ENCODE peak calls at places on chromosomes 2 and 18, in four cellular contexts. K is left kidney; Q is stimulated activated CD4-positive, alpha-beta T cell treated with anti-CD3 and anti-CD28 coated beads, Interleukin-2, amount 100 ng/mL, for 48 hours; E is glutamatergic neuron. Y is an unnamed sample.

GRCh38 chr2:102147935-102148334 is 5.4 kb downstream of the IL1R1 start:
- DNase-seq in K (no peak), Q (peak), E (no peak), Y (no peak)

GRCh38 chr2:68766378-68766845 is 31.8 kb downstream of the ARHGAP25 start:
- DNase-seq in K (peak), Q (no peak), E (no peak), Y (no peak)

GRCh38 chr2:120235681-120236080 is 12.5 kb upstream of the TMEM185B start:
- DNase-seq in K (no peak), Q (no peak), E (no peak), Y (no peak)

GRCh38 chr2:46414701-46415100 is 64.7 kb upstream of the TMEM247 start:
- DNase-seq in K (no peak), Q (no peak), E (no peak), Y (no peak)

GRCh38 chr2:237614151-237614720 is 13.2 kb upstream of the LRRFIP1 start:
- DNase-seq in K (peak), Q (no peak), E (no peak), Y (no peak)

GRCh38 chr2:122639176-122639575 is 883.7 kb downstream of the TSN start:
- DNase-seq in K (no peak), Q (no peak), E (no peak), Y (no peak)

GRCh38 chr2:17912266-17912691 is 33.8 kb downstream of the KCNS3 start:
- DNase-seq in K (peak), Q (no peak), E (peak), Y (no peak)

GRCh38 chr18:65751145-65752085 is 603 bp downstream of the CDH7 start:
- DNase-seq in K (peak), Q (no peak), E (peak), Y (no peak)

GRCh38 chr2:240964854-240965295 is 33.5 kb upstream of the SNED1 start:
- DNase-seq in K (no peak), Q (no peak), E (no peak), Y (no peak)